ENCODE peak calls at places on chromosomes 12 and 14, in seven cellular contexts. L, I, K, O, A, B and D are unnamed samples.

GRCh38 chr12:25958254-25959068 is at the start of gene RASSF8:
- DNase-seq in L (peak), I (no peak), K (peak), O (peak), A (peak), B (peak), D (peak)

GRCh38 chr12:45284096-45284901 is 68.4 kb downstream of the ANO6 start:
- DNase-seq in L (no peak), I (no peak), K (no peak), O (no peak), A (no peak), B (no peak), D (no peak)

GRCh38 chr12:71157601-71158233 is at the start of gene TSPAN8:
- DNase-seq in L (peak), I (no peak), K (no peak), O (no peak), A (peak), B (no peak), D (no peak)

GRCh38 chr14:72947366-72948160 is 21.3 kb downstream of the DCAF4 start:
- DNase-seq in L (no peak), I (no peak), K (no peak), O (no peak), A (no peak), B (no peak), D (no peak)

GRCh38 chr12:76670776-76671175 is 93.1 kb upstream of the ZDHHC17 start:
- DNase-seq in L (no peak), I (no peak), K (no peak), O (no peak), A (no peak), B (no peak), D (no peak)

GRCh38 chr12:127629066-127629820 is 637.7 kb upstream of the TMEM132C start:
- DNase-seq in L (no peak), I (no peak), K (no peak), O (no peak), A (no peak), B (no peak), D (no peak)

GRCh38 chr12:56631790-56632700 is 1.9 kb upstream of the BAZ2A start:
- DNase-seq in L (peak), I (peak), K (peak), O (peak), A (peak), B (peak), D (peak)

GRCh38 chr12:94536040-94536965 is 76.6 kb upstream of the CEP83 start:
- DNase-seq in L (no peak), I (no peak), K (no peak), O (no peak), A (no peak), B (no peak), D (peak)

GRCh38 chr14:55073856-55074255 is 22.4 kb downstream of the MAPK1IP1L start:
- DNase-seq in L (no peak), I (no peak), K (no peak), O (no peak), A (no peak), B (no peak), D (no peak)

GRCh38 chr12:64997858-64998257 is 123.2 kb downstream of the WIF1 start:
- DNase-seq in L (no peak), I (no peak), K (no peak), O (no peak), A (no peak), B (no peak), D (no peak)
- H3K4me3 ChIP-seq in L (no peak), I (no peak), K (no peak), O (no peak), A (no peak), B (no peak), D (no peak)

DNA sequence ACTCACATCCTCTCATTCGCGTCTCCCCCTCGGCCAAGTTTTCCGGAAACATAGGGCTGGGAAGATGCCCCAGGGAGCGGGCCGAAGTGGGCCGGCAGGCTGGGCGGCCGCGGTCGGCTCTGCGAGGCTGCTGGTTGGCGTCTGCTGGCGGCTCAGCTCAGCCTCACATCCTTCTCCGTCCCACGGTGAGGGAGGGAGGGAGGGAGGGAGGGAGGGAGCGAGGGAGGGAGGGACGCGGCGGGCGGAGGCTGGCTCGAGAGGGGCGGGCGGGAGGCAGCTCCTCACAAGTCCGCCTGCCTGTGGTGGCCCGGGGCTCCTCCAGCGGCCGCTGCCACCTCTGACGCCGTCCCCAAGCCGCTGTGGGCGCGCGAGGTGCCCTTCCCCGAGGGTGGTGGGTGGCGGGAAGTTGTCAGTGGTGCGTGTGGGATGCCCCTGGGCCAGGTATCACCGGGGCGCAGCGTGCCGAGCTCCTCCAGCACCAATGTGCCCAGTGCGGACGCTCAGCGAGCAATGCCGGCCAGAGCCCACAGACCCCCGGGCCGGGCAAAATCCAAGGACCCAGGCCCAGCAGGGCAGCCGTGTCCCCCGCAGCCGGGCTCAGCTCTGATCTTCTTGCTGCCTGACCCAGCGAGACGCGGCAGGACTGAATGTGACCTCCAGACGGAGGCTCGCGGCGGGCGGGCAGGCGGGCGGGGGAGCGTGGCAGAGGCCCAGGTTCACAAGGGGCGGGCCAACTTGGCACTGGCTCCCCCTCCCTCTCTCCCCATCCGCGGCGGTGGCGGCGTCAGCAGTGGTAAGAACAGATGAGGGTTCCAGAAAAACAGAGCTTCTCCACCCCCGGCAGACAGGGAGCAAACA is 94.0 kb downstream of the RFLNA start:
- DNase-seq in L (peak), I (peak), K (peak), O (no peak), A (peak), B (peak), D (peak)
- TF ChIP-seq POLR2AphosphoS5 in L (peak), I (no peak), K (peak), O (no peak), A (peak), B (peak), D (peak)

GRCh38 chr14:103124501-103125001 is 1.3 kb downstream of the TNFAIP2 start:
- DNase-seq in L (no peak), I (no peak), K (no peak), O (no peak), A (no peak), B (no peak), D (no peak)

GRCh38 chr14:103123634-103124500 is 606 bp downstream of the TNFAIP2 start:
- DNase-seq in L (peak), I (no peak), K (no peak), O (no peak), A (no peak), B (peak), D (peak)

GRCh38 chr14:103122578-103123127 is 608 bp upstream of the TNFAIP2 start:
- DNase-seq in L (no peak), I (no peak), K (peak), O (no peak), A (no peak), B (no peak), D (no peak)

GRCh38 chr14:103121846-103122577 is 1.2 kb upstream of the TNFAIP2 start:
- DNase-seq in L (peak), I (peak), K (peak), O (peak), A (peak), B (peak), D (peak)

GRCh38 chr14:103123128-103123633 is at the start of gene TNFAIP2:
- DNase-seq in L (no peak), I (no peak), K (no peak), O (peak), A (peak), B (peak), D (peak)
- TF ChIP-seq EP300 in L (no peak), I (no peak), K (no peak), O (no peak), A (no peak), B (no peak), D (no peak)

DNA sequence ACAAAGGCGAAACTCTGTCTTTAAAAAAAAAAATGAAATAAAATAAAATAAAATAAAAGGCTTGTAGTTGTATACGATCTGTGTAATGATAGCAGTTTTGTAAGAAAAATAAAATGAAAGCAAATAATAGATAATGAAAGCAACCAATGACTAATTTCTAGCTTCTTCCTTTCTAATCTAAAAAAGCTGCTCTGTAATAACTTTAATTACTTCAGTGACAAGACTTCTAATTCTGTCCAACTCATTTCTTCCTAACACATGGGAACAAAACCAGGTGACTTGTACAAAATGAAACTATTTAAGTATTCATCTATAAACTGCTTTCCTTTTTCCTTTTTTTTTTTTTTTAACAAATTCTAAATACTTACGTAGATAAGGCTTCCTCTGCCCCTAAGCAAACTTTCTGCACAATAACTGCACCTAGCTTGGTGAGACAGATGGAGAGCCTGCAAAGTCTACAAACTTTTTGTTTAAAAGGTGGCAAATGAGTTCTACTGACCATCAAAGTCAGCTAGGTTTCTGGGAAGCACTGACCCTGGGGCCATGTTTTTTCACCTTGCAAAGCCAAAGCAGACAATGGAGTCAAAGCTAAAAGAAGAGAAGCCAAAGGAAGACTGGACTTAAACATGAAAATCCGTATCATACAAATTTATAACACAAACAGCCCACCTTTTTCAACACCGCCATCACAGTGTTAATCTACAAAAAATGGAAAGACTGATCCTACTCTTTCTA is 28.2 kb downstream of the DENND5B start:
- DNase-seq in L (no peak), I (no peak), K (no peak), O (no peak), A (no peak), B (no peak), D (no peak)
- H3K4me3 ChIP-seq in L (no peak), I (no peak), K (no peak), O (no peak), A (no peak), B (no peak), D (no peak)

DNA sequence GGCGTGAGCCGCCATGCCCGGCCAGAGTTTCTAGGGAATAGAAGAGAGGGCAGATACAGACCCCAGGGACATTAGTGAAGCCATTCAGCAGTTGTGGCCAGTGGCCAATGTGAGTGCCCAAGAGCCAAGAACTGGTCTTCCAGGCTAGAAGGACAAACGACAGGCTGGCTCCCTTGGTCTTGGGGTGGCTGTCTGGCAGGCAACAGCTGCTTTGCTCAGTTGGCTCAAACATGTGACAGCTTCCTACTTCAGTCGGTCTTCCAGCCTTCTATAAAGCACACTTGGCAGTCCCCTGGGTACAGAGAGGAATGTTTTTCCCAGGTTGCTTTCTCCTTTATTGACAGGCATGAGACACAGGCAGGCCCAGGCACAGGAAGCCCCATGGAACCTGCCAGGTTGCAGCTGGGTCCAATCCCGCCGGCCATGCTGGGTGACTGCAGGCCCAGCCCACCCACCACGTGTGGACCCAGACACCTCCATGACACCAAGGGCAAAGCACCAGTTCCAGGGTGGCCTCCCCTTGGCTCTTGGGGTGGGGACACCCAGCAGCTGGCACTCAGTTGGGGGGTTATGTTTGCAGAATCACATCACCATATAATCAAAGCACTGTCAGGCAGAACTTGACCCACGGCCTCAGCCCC is 15.4 kb downstream of the CHGA start:
- DNase-seq in L (no peak), I (no peak), K (no peak), O (no peak), A (no peak), B (no peak), D (peak)
- TF ChIP-seq POLR2AphosphoS5 in L (no peak), I (no peak), K (no peak), O (no peak), A (no peak), B (no peak), D (no peak)

DNA sequence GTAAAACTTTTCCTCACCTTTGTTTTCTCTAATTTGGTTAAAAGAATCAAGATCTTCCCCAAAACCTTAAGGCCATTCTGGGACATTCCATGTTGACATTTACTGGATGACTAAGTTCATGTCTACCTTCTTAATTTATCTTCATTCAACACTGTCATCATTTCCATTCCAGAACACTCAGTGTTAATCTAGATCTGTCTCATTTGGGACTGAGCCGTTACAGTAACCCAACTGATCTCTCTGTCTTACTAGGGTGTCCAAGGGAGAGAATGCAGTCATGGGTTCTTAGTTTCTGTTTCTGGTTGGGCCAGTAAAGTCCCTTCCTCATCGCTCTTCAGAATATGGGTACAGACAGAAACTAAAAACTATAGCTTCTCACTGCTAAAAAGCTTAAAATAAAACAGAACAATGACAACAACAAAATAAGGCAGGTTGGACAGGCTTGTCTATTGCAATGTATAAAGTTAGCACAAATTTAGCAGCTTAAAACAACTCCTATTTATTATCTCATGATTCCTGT is 144.8 kb downstream of the ASCL1 start:
- DNase-seq in L (no peak), I (no peak), K (no peak), O (no peak), A (no peak), B (no peak), D (no peak)
- TF ChIP-seq EP300 in L (no peak), I (no peak), K (no peak), O (no peak), A (no peak), B (no peak), D (no peak)

DNA sequence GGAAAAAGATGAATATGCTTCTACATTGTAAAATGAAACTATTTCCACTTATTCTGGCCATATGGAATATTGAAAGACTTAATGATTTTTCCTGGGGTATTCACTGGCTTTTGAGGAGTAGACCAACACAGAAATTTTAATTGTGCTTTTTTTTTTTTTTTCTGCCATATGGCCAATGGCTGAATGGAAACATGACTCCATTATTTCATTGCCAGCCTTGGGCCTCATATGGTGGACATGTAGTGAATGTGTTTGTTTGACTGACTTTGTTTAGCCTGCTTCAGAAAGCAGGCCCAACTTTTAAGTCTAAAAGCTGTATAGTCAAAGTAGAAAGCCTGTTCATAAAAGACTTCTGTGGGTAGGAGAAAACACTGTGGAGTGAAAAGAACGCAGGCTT is 2.4 kb downstream of the GNG2 start:
- DNase-seq in L (no peak), I (no peak), K (no peak), O (no peak), A (no peak), B (no peak), D (no peak)
- H3K4me3 ChIP-seq in L (peak), I (peak), K (peak), O (no peak), A (peak), B (no peak), D (no peak)

DNA sequence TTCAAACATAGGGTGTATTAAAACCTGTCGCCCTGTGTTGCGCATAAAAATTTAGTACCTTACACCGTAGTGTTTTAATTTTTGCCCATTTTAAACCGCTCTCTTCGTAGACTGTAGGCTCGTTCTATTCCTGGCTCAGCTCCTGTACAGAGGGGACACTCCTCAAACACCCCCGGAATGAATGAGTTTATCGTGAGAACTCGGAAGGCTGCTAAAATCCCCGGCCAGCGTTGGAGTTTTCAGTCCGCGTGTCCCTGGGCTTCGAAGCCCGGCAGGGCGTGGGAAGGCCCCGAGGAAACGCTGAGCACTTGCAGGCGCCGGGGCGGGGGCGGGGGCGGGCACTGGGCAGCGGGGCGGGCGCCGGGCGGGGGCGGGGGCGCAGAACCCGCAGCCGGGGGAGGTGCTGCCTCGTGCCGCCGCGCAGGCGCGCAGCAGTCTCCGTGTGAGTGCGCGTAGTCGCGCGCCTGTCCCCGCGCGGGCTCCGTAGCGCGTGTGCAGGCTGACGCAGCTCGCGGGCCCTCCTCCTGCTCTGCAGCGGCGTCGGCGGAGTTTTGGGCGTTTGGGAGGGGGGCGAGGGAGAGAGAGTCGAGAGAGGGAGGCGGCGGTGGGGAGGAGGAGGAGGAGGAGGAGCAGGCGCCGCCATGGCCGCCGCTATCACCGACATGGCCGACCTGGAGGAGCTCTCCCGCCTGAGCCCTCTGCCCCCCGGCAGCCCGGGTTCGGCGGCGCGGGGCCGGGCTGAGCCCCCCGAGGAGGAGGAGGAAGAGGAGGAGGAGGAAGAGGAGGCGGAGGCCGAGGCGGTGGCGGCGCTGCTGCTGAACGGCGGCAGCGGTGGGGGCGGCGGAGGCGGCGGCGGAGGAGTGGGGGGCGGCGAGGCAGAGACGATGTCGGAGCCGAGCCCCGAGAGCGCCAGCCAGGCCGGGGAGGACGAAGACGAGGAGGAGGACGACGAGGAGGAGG is at the start of gene AEBP2:
- DNase-seq in L (peak), I (peak), K (peak), O (peak), A (peak), B (peak), D (peak)
- TF ChIP-seq POLR2AphosphoS5 in L (peak), I (no peak), K (peak), O (peak), A (peak), B (peak), D (peak)

DNA sequence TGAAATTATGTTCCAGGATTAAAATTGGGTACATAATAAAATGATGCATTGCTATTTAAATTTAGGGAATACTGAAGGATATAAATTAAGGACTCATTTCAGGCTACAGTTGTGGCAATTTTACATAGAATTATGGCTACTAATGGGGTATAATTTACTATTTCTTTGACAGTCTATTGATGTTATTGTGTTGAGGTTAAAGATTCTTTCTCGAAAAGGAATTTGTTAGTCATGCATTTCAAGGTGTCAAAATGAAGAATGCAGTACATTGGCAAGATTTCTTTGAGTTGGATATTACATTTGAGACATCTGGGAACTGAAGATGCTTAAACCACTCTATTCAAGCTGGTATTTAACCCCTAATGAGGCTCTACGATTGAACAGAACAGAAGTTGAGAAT is 28.3 kb downstream of the SLC5A8 start:
- DNase-seq in L (no peak), I (no peak), K (no peak), O (no peak), A (no peak), B (no peak), D (no peak)
- TF ChIP-seq EP300 in L (no peak), I (no peak), K (no peak), O (no peak), A (no peak), B (no peak), D (no peak)